ENCODE peak calls at places on chromosome 15, in ten cellular contexts. N is DND-41, G is NT2/D1, P is IMR-90, E is H9, D is colonic mucosa, M is PC-3, I is HCT116, W is endothelial cell of umbilical vein, H is fibroblast of lung. K is an unnamed sample.

GRCh38 chr15:68223171-68223570 is 6.4 kb downstream of the CLN6 start:
- DNase-seq in N (no peak), M (no peak), P (no peak), W (no peak), G (no peak), H (no peak), D (no peak), I (no peak), E (no peak), K (no peak)

GRCh38 chr15:77595231-77595630 is 37.5 kb downstream of the LINGO1 start:
- DNase-seq in G (no peak), P (no peak), D (no peak), E (no peak), N (no peak), M (no peak), W (no peak), H (no peak), I (no peak), K (no peak)

GRCh38 chr15:70339551-70340517 is 242.1 kb upstream of the TLE3 start:
- DNase-seq in H (peak), G (no peak), D (no peak), E (peak), N (no peak), W (peak), M (no peak), P (peak), I (no peak), K (peak)

GRCh38 chr15:88904808-88905327 is 8.3 kb downstream of the MFGE8 start:
- DNase-seq in E (peak), D (peak), P (peak), H (peak), I (no peak), W (peak), G (peak), M (peak), N (peak), K (peak)

GRCh38 chr15:38300395-38300794 is 47.8 kb downstream of the SPRED1 start:
- DNase-seq in E (no peak), I (no peak), W (no peak), P (peak), H (peak), D (no peak), M (peak), G (no peak), N (no peak), K (no peak)

GRCh38 chr15:66405007-66405406 is 18.3 kb downstream of the MAP2K1 start:
- DNase-seq in N (no peak), E (no peak), G (no peak), I (no peak), P (peak), W (no peak), H (no peak), M (no peak), D (no peak), K (no peak)

GRCh38 chr15:25456196-25456595 is 17.4 kb upstream of the UBE3A start:
- DNase-seq in P (no peak), M (no peak), W (no peak), H (no peak), D (no peak), E (no peak), G (no peak), I (no peak), N (no peak), K (no peak)

GRCh38 chr15:68210409-68210756 is 5.3 kb upstream of the CALML4 start:
- DNase-seq in D (no peak), H (no peak), E (peak), G (no peak), N (no peak), W (no peak), M (no peak), I (no peak), P (no peak), K (no peak)

GRCh38 chr15:101019351-101019750 is 100.2 kb downstream of the LRRK1 start:
- DNase-seq in E (peak), W (no peak), M (no peak), I (no peak), D (peak), G (no peak), H (no peak), N (no peak), P (no peak), K (no peak)

GRCh38 chr15:78204351-78205309 is 29.7 kb downstream of the ACSBG1 start:
- DNase-seq in P (no peak), M (no peak), I (no peak), E (peak), G (no peak), W (no peak), H (peak), D (peak), N (no peak), K (peak)

GRCh38 chr15:91055548-91056331 is 33.3 kb upstream of the VPS33B start:
- DNase-seq in D (peak), I (peak), G (peak), H (peak), P (peak), W (peak), E (peak), N (peak), M (peak), K (peak)

GRCh38 chr15:57329582-57330367 is 46.5 kb upstream of the CGNL1 start:
- DNase-seq in N (no peak), P (no peak), E (no peak), W (no peak), H (no peak), G (no peak), M (no peak), I (no peak), D (no peak), K (no peak)

GRCh38 chr15:57330619-57331018 is 45.7 kb upstream of the CGNL1 start:
- DNase-seq in M (no peak), H (peak), W (no peak), D (no peak), E (no peak), N (no peak), G (no peak), P (peak), I (no peak), K (no peak)

GRCh38 chr15:57327985-57328471 is 48.3 kb upstream of the CGNL1 start:
- DNase-seq in H (peak), N (no peak), G (no peak), W (no peak), E (no peak), P (peak), D (no peak), M (no peak), I (no peak), K (peak)

GRCh38 chr15:57326196-57326595 is 50.1 kb upstream of the CGNL1 start:
- DNase-seq in I (no peak), D (peak), P (no peak), M (no peak), N (no peak), G (no peak), H (no peak), E (no peak), W (no peak), K (no peak)

GRCh38 chr15:57328479-57329250 is 47.6 kb upstream of the CGNL1 start:
- DNase-seq in N (no peak), I (no peak), D (no peak), W (no peak), H (no peak), M (no peak), E (no peak), P (no peak), G (no peak), K (no peak)
- H3K9ac ChIP-seq in N (no peak), I (no peak), D (no peak), W (no peak), H (no peak), M (no peak), E (no peak), P (no peak), G (no peak), K (peak)

GRCh38 chr15:62066663-62067447 is at the start of gene C2CD4A:
- DNase-seq in M (peak), P (peak), N (no peak), H (peak), D (peak), I (peak), E (peak), W (peak), G (peak), K (peak)
- H3K9ac ChIP-seq in M (no peak), P (no peak), N (no peak), H (no peak), D (peak), I (no peak), E (no peak), W (no peak), G (peak), K (no peak)

DNA sequence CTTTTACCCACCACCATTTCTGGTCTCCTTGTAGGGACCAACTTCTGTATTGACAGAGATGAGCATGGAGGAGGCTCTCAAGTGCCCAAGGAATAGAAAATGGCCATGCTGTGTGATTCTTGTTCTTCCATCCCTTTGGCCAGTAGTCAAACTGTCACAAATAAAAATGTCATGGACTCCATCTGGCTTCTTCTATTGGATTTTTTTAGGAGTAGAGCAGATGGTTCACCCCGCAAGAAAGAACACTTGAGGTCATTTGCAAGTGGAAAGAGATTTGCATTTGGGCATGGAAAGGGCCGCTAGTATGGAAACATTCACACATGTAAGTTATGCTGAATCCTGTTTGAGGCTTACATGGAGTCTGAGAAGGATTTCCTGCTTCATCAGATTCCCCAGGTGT is 53.1 kb upstream of the CFAP161 start:
- DNase-seq in P (no peak), I (no peak), G (no peak), E (no peak), D (no peak), N (no peak), H (no peak), W (no peak), M (no peak), K (no peak)
- H3K9ac ChIP-seq in P (no peak), I (no peak), G (no peak), E (no peak), D (no peak), N (no peak), H (no peak), W (no peak), M (no peak), K (no peak)

GRCh38 chr15:22978691-22979068 is 1.5 kb downstream of the CYFIP1 start:
- DNase-seq in W (no peak), I (no peak), N (no peak), E (no peak), P (no peak), D (no peak), G (no peak), M (no peak), H (no peak), K (peak)
- H3K9ac ChIP-seq in W (no peak), I (peak), N (peak), E (no peak), P (no peak), D (peak), G (no peak), M (peak), H (no peak), K (peak)

GRCh38 chr15:74867562-74868458 is 5.4 kb downstream of the SCAMP2 start:
- DNase-seq in E (no peak), W (peak), N (no peak), D (peak), H (no peak), M (no peak), G (no peak), P (no peak), I (no peak), K (no peak)
- H3K9ac ChIP-seq in E (no peak), W (no peak), N (no peak), D (peak), H (no peak), M (no peak), G (no peak), P (no peak), I (no peak), K (no peak)

GRCh38 chr15:83067638-83067962 is 548 bp upstream of the BTBD1 start:
- DNase-seq in D (no peak), G (no peak), P (no peak), H (no peak), E (no peak), W (no peak), I (no peak), M (no peak), N (no peak), K (no peak)
- H3K9ac ChIP-seq in D (peak), G (peak), P (peak), H (no peak), E (no peak), W (peak), I (peak), M (peak), N (peak), K (peak)

GRCh38 chr15:41827880-41828746 is at the start of gene JMJD7:
- DNase-seq in H (peak), D (peak), M (peak), N (peak), P (peak), G (peak), E (peak), I (peak), W (peak), K (peak)

GRCh38 chr15:41828747-41829270 is 917 bp downstream of the JMJD7 start:
- DNase-seq in E (no peak), D (no peak), N (no peak), I (no peak), H (no peak), P (peak), M (peak), W (peak), G (no peak), K (peak)

GRCh38 chr15:41825572-41826535 is 2.0 kb upstream of the JMJD7 start:
- DNase-seq in W (no peak), I (no peak), N (no peak), E (no peak), H (no peak), G (no peak), P (no peak), D (no peak), M (no peak), K (no peak)

GRCh38 chr15:41825145-41825544 is 2.7 kb upstream of the JMJD7 start:
- DNase-seq in N (no peak), H (no peak), D (no peak), M (no peak), G (no peak), P (no peak), I (no peak), W (no peak), E (no peak), K (no peak)

GRCh38 chr15:41827290-41827879 is 507 bp upstream of the JMJD7 start:
- DNase-seq in D (peak), N (peak), W (peak), I (no peak), G (no peak), P (no peak), E (peak), H (no peak), M (no peak), K (no peak)
- H3K9ac ChIP-seq in D (peak), N (peak), W (peak), I (peak), G (peak), P (peak), E (no peak), H (no peak), M (peak), K (peak)

GRCh38 chr15:60390931-60391501 is 6.8 kb downstream of the ANXA2 start:
- DNase-seq in W (peak), E (peak), I (peak), N (no peak), D (peak), M (peak), H (peak), G (peak), P (peak), K (peak)

GRCh38 chr15:60390231-60390630 is 7.6 kb downstream of the ANXA2 start:
- DNase-seq in P (no peak), H (no peak), D (no peak), N (no peak), M (no peak), E (no peak), G (no peak), W (no peak), I (no peak), K (no peak)

GRCh38 chr15:60391722-60392340 is 6.0 kb downstream of the ANXA2 start:
- DNase-seq in H (no peak), N (no peak), I (no peak), D (no peak), E (no peak), M (no peak), P (no peak), W (no peak), G (no peak), K (no peak)

GRCh38 chr15:60387321-60387720 is 10.5 kb downstream of the ANXA2 start:
- DNase-seq in W (no peak), G (no peak), H (no peak), E (no peak), P (no peak), N (no peak), M (no peak), D (no peak), I (no peak), K (no peak)

DNA sequence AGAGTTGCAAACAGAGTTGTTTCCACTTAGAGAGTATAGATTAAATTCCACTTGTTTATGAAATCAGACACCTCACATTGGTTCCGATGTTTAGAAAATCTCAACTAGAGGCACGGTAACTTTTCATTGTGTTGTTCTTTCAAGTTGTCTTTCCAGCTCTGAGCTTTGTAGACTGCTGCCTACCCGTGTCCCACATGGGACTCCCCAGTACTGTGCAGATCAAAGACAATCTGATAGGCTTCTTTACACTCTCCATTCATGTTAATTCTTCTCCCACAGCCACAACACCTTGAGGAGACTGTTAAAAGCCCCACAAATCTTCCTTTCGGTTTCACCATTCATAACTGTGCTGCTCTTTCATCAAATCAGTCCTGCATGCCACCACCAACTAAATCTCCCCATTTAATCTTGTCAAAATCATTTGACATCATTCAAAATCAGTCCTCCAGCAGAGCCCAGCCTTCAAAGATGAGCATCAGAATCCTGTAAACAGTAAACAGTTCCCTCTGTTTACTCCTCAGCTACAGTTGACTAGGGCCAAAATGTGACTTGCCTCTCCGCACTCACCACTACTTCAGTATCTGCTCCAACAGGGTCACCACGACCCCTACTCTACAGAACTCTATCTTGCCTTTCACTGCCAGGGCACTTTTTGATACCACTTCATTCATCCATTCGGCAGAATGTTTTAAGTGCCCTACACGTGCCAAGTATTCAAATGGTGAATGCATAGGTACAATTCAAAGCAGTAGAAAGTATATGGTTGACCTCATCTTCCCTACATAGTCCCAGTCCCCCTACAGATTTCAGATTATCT is 8.3 kb downstream of the ANXA2 start:
- DNase-seq in G (no peak), W (no peak), E (no peak), H (no peak), P (no peak), I (no peak), N (peak), M (no peak), D (no peak), K (peak)
- H3K9ac ChIP-seq in G (no peak), W (peak), E (no peak), H (no peak), P (no peak), I (peak), N (no peak), M (no peak), D (peak), K (peak)